ENCODE peak calls at places on chromosomes 1 and 21, in ten cellular contexts. R, D, U, V, H, E, Z, T, J and M are unnamed samples.

GRCh38 chr1:234604726-234605492 is 5.1 kb downstream of the IRF2BP2 start:
- DNase-seq in R (no peak), D (no peak), U (no peak), V (no peak), H (no peak), E (no peak), Z (no peak), T (no peak), J (no peak), M (no peak)

GRCh38 chr1:184685116-184685515 is 69.5 kb downstream of the EDEM3 start:
- DNase-seq in R (peak), D (no peak), U (no peak), V (no peak), H (no peak), E (no peak), Z (no peak), T (no peak), J (no peak), M (no peak)

GRCh38 chr1:60989745-60990718 is 92.3 kb upstream of the NFIA start:
- DNase-seq in R (no peak), D (peak), U (peak), V (no peak), H (no peak), E (no peak), Z (peak), T (no peak), J (peak), M (no peak)

GRCh38 chr1:97869441-97869840 is 51.4 kb downstream of the DPYD start:
- DNase-seq in R (no peak), D (no peak), U (no peak), V (no peak), H (no peak), E (no peak), Z (no peak), T (no peak), J (no peak), M (no peak)

GRCh38 chr1:26072305-26072704 is 4.9 kb upstream of the TRIM63 start:
- DNase-seq in R (no peak), D (no peak), U (peak), V (no peak), H (no peak), E (no peak), Z (peak), T (no peak), J (no peak), M (no peak)

GRCh38 chr1:204286323-204286714 is 72.5 kb upstream of the GOLT1A start:
- DNase-seq in R (no peak), D (no peak), U (no peak), V (no peak), H (no peak), E (no peak), Z (no peak), T (no peak), J (no peak), M (no peak)

GRCh38 chr1:234478152-234478480 is 863 bp downstream of the TARBP1 start:
- DNase-seq in R (no peak), D (peak), U (peak), V (no peak), H (peak), E (peak), Z (no peak), T (no peak), J (no peak), M (no peak)

GRCh38 chr21:29453511-29453910 is 154.8 kb downstream of the BACH1 start:
- DNase-seq in R (no peak), D (no peak), U (no peak), V (no peak), H (no peak), E (no peak), Z (no peak), T (no peak), J (no peak), M (no peak)

GRCh38 chr21:39451332-39452206 is at the start of gene SH3BGR:
- DNase-seq in R (no peak), D (no peak), U (peak), V (no peak), H (peak), E (no peak), Z (peak), T (peak), J (no peak), M (peak)

GRCh38 chr1:56453016-56453721 is 126.2 kb downstream of the PLPP3 start:
- DNase-seq in R (no peak), D (no peak), U (peak), V (no peak), H (peak), E (no peak), Z (peak), T (no peak), J (no peak), M (no peak)

GRCh38 chr1:155131285-155131684 is 3.6 kb downstream of the EFNA1 start:
- DNase-seq in R (no peak), D (no peak), U (peak), V (no peak), H (peak), E (no peak), Z (peak), T (no peak), J (no peak), M (peak)

GRCh38 chr1:61318319-61319125 is 236.2 kb downstream of the NFIA start:
- DNase-seq in R (peak), D (no peak), U (peak), V (no peak), H (no peak), E (no peak), Z (no peak), T (no peak), J (no peak), M (no peak)

GRCh38 chr1:93620169-93620840 is 61.3 kb downstream of the BCAR3 start:
- DNase-seq in R (no peak), D (no peak), U (no peak), V (no peak), H (no peak), E (no peak), Z (no peak), T (no peak), J (no peak), M (no peak)

GRCh38 chr1:64107587-64107986 is 95.8 kb upstream of the UBE2U start:
- DNase-seq in R (no peak), D (no peak), U (no peak), V (no peak), H (no peak), E (no peak), Z (no peak), T (no peak), J (no peak), M (no peak)

GRCh38 chr1:12552111-12552888 is 65.7 kb downstream of the DHRS3 start:
- DNase-seq in R (no peak), D (peak), U (no peak), V (no peak), H (peak), E (peak), Z (no peak), T (no peak), J (peak), M (no peak)

GRCh38 chr21:42125571-42126544 is 54.7 kb downstream of the UMODL1 start:
- DNase-seq in R (no peak), D (peak), U (peak), V (peak), H (peak), E (no peak), Z (no peak), T (no peak), J (no peak), M (peak)

GRCh38 chr1:210321552-210321951 is 7.2 kb upstream of the HHAT start:
- DNase-seq in R (no peak), D (no peak), U (no peak), V (no peak), H (no peak), E (no peak), Z (no peak), T (no peak), J (no peak), M (no peak)

GRCh38 chr1:205339717-205340116 is 17.0 kb downstream of the KLHDC8A start:
- DNase-seq in R (no peak), D (peak), U (no peak), V (no peak), H (no peak), E (no peak), Z (no peak), T (no peak), J (no peak), M (no peak)

GRCh38 chr1:6352138-6352563 is 41.4 kb downstream of the ACOT7 start:
- DNase-seq in R (no peak), D (no peak), U (no peak), V (no peak), H (no peak), E (peak), Z (no peak), T (no peak), J (no peak), M (no peak)

GRCh38 chr1:108897865-108898720 is 21.3 kb downstream of the GPSM2 start:
- DNase-seq in R (no peak), D (no peak), U (peak), V (peak), H (no peak), E (no peak), Z (no peak), T (no peak), J (no peak), M (peak)

GRCh38 chr1:97332716-97333115 is 588.1 kb downstream of the DPYD start:
- DNase-seq in R (no peak), D (no peak), U (no peak), V (peak), H (no peak), E (no peak), Z (no peak), T (no peak), J (no peak), M (no peak)

GRCh38 chr1:89254658-89255287 is 17.9 kb downstream of the GBP5 start:
- DNase-seq in R (no peak), D (no peak), U (no peak), V (no peak), H (no peak), E (no peak), Z (no peak), T (no peak), J (no peak), M (no peak)

GRCh38 chr1:95072532-95073419 is at the start of gene ALG14:
- DNase-seq in R (peak), D (peak), U (peak), V (peak), H (peak), E (peak), Z (peak), T (peak), J (peak), M (peak)

GRCh38 chr1:228043281-228043845 is 36.6 kb downstream of the WNT3A start:
- DNase-seq in R (no peak), D (peak), U (peak), V (no peak), H (peak), E (no peak), Z (no peak), T (no peak), J (peak), M (peak)

GRCh38 chr21:33950425-33951079 is 34.9 kb upstream of the ATP5PO start:
- DNase-seq in R (no peak), D (no peak), U (no peak), V (no peak), H (no peak), E (no peak), Z (no peak), T (no peak), J (no peak), M (no peak)

GRCh38 chr1:8315573-8316475 is 2.1 kb upstream of the SLC45A1 start:
- DNase-seq in R (no peak), D (no peak), U (no peak), V (no peak), H (no peak), E (no peak), Z (no peak), T (no peak), J (no peak), M (no peak)

GRCh38 chr1:161790587-161791317 is 24.6 kb downstream of the ATF6 start:
- DNase-seq in R (no peak), D (no peak), U (no peak), V (no peak), H (no peak), E (no peak), Z (no peak), T (no peak), J (no peak), M (no peak)

GRCh38 chr1:208203127-208203847 is 40.9 kb downstream of the PLXNA2 start:
- DNase-seq in R (no peak), D (no peak), U (peak), V (no peak), H (peak), E (peak), Z (peak), T (no peak), J (peak), M (peak)

GRCh38 chr1:167141963-167142362 is 48.1 kb downstream of the STYXL2 start:
- DNase-seq in R (no peak), D (no peak), U (no peak), V (no peak), H (no peak), E (no peak), Z (no peak), T (no peak), J (no peak), M (no peak)

GRCh38 chr1:55037733-55038551 is 1.4 kb upstream of the PCSK9 start:
- DNase-seq in R (no peak), D (no peak), U (no peak), V (no peak), H (no peak), E (no peak), Z (no peak), T (no peak), J (no peak), M (no peak)

GRCh38 chr1:234862944-234863515 is 253.1 kb upstream of the IRF2BP2 start:
- DNase-seq in R (no peak), D (peak), U (peak), V (peak), H (no peak), E (peak), Z (peak), T (peak), J (peak), M (no peak)

GRCh38 chr1:7019510-7019909 is 234.3 kb downstream of the CAMTA1 start:
- DNase-seq in R (no peak), D (no peak), U (no peak), V (no peak), H (no peak), E (no peak), Z (no peak), T (no peak), J (no peak), M (no peak)

GRCh38 chr1:71269823-71270222 is 189.0 kb upstream of the ZRANB2 start:
- DNase-seq in R (no peak), D (no peak), U (no peak), V (no peak), H (no peak), E (no peak), Z (no peak), T (no peak), J (no peak), M (no peak)

GRCh38 chr1:229334716-229335115 is 8.1 kb downstream of the CCSAP start:
- DNase-seq in R (no peak), D (no peak), U (no peak), V (no peak), H (no peak), E (no peak), Z (no peak), T (no peak), J (no peak), M (no peak)

GRCh38 chr21:41247561-41247968 is 69.0 kb upstream of the FAM3B start:
- DNase-seq in R (no peak), D (no peak), U (no peak), V (no peak), H (no peak), E (no peak), Z (no peak), T (peak), J (peak), M (peak)

GRCh38 chr1:3649342-3650247 is at the start of gene WRAP73:
- DNase-seq in R (peak), D (peak), U (peak), V (peak), H (peak), E (peak), Z (peak), T (peak), J (peak), M (peak)

GRCh38 chr1:3652538-3653285 is 396 bp downstream of the TP73 start:
- DNase-seq in R (no peak), D (peak), U (no peak), V (no peak), H (peak), E (no peak), Z (no peak), T (no peak), J (no peak), M (no peak)

GRCh38 chr1:3651011-3651938 is 1.0 kb upstream of the TP73 start:
- DNase-seq in R (no peak), D (peak), U (no peak), V (no peak), H (peak), E (no peak), Z (no peak), T (no peak), J (peak), M (no peak)

GRCh38 chr1:3651939-3652537 is at the start of gene TP73:
- DNase-seq in R (no peak), D (peak), U (no peak), V (no peak), H (peak), E (no peak), Z (no peak), T (no peak), J (peak), M (no peak)

DNA sequence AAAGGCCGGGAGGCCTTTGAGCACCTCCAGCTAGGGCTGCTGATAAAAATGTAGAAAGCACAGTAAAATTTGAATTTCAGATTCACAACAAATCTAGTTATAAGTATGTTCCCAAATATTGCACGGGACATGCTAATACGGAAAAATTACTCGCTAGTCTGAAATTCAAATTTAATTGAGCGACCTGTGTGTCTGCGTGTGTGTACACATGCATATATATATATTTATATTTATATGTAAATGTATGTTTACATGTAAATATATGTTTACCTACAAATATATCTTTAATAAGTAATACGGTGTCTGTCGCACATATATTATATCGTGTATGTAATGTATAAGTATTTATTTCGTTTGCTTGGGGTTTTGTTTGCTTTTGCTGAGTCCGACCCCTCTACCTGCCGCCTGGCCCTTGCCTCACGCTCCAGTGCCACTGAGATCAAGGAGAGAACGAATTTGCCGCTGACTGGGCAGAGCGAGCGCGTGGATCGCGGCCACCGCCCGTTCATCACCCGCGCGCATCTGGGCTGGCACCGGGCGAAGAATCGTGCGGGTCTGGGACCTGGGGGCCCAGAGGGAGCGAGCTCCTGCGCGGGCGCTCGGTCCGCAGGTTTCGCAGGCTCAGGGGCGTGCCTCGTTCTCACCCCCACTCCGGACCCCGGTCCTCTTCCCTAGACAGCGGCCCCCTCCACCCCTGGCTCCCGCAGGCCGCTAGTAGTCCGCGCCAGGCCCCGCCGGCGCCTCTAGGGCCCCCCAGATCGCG is 526 bp upstream of the WRAP73 start:
- DNase-seq in R (no peak), D (no peak), U (no peak), V (no peak), H (peak), E (no peak), Z (no peak), T (no peak), J (peak), M (no peak)
- H3K4me3 ChIP-seq in R (peak), D (peak), U (peak), V (no peak), H (peak), E (peak), Z (peak), T (peak), J (peak), M (peak)

GRCh38 chr1:151192047-151192446 is 2.0 kb upstream of the VPS72 start:
- DNase-seq in R (no peak), D (no peak), U (no peak), V (no peak), H (no peak), E (no peak), Z (no peak), T (no peak), J (no peak), M (no peak)

GRCh38 chr1:151193304-151193703 is 3.3 kb upstream of the VPS72 start:
- DNase-seq in R (no peak), D (no peak), U (no peak), V (no peak), H (no peak), E (no peak), Z (no peak), T (no peak), J (no peak), M (no peak)

GRCh38 chr1:151193856-151194255 is 3.9 kb upstream of the VPS72 start:
- DNase-seq in R (no peak), D (no peak), U (no peak), V (no peak), H (no peak), E (no peak), Z (no peak), T (no peak), J (no peak), M (no peak)

GRCh38 chr1:151187205-151187604 is 2.8 kb downstream of the VPS72 start:
- DNase-seq in R (no peak), D (no peak), U (no peak), V (peak), H (no peak), E (no peak), Z (no peak), T (no peak), J (no peak), M (no peak)

GRCh38 chr1:151189638-151190445 is at the start of gene VPS72:
- DNase-seq in R (peak), D (peak), U (peak), V (peak), H (peak), E (peak), Z (peak), T (peak), J (peak), M (peak)
- TF ChIP-seq CTCF in R (no peak), D (peak), U (peak), V (no peak), H (peak), E (peak), Z (peak), T (peak), J (no peak), M (no peak)

GRCh38 chr1:51986718-51987117 is 3.8 kb downstream of the RAB3B start:
- DNase-seq in R (no peak), D (no peak), U (no peak), V (no peak), H (no peak), E (no peak), Z (no peak), T (no peak), J (no peak), M (no peak)

GRCh38 chr1:51988254-51988653 is 2.2 kb downstream of the RAB3B start:
- DNase-seq in R (no peak), D (no peak), U (no peak), V (no peak), H (no peak), E (no peak), Z (no peak), T (no peak), J (no peak), M (no peak)

GRCh38 chr1:51990478-51990965 is at the start of gene RAB3B:
- DNase-seq in R (no peak), D (peak), U (peak), V (no peak), H (peak), E (peak), Z (peak), T (no peak), J (peak), M (peak)

GRCh38 chr1:51989582-51990477 is 670 bp downstream of the RAB3B start:
- DNase-seq in R (no peak), D (no peak), U (no peak), V (no peak), H (no peak), E (no peak), Z (no peak), T (no peak), J (no peak), M (no peak)
- H3K4me3 ChIP-seq in R (peak), D (no peak), U (peak), V (peak), H (peak), E (peak), Z (peak), T (peak), J (peak), M (peak)

GRCh38 chr1:231603598-231604275 is 22.9 kb upstream of the DISC1 start:
- DNase-seq in R (no peak), D (no peak), U (peak), V (no peak), H (no peak), E (no peak), Z (no peak), T (no peak), J (peak), M (no peak)
- TF ChIP-seq CTCF in R (peak), D (peak), U (peak), V (peak), H (peak), E (peak), Z (peak), T (peak), J (peak), M (peak)

GRCh38 chr1:30730351-30731108 is 7.1 kb upstream of the MATN1 start:
- DNase-seq in R (no peak), D (peak), U (peak), V (no peak), H (no peak), E (no peak), Z (no peak), T (no peak), J (no peak), M (no peak)
- H3K4me3 ChIP-seq in R (no peak), D (no peak), U (no peak), V (no peak), H (no peak), E (no peak), Z (no peak), T (no peak), J (no peak), M (no peak)

GRCh38 chr1:164930241-164930640 is 371.3 kb downstream of the PBX1 start:
- DNase-seq in R (no peak), D (no peak), U (no peak), V (no peak), H (no peak), E (no peak), Z (no peak), T (no peak), J (no peak), M (no peak)
- TF ChIP-seq CTCF in R (no peak), D (no peak), U (no peak), V (no peak), H (no peak), E (no peak), Z (no peak), T (no peak), J (no peak), M (no peak)

GRCh38 chr1:117092594-117092993 is 29.0 kb downstream of the TRIM45 start:
- DNase-seq in R (no peak), D (no peak), U (no peak), V (no peak), H (no peak), E (no peak), Z (no peak), T (no peak), J (no peak), M (no peak)
- H3K4me3 ChIP-seq in R (no peak), D (no peak), U (no peak), V (no peak), H (no peak), E (no peak), Z (no peak), T (no peak), J (no peak), M (no peak)